ENCODE peak calls at places on chromosome 19, in four cellular contexts. F is Panc1, T is esophagus muscularis mucosa, Y is GM23338. H is an unnamed sample.

GRCh38 chr19:55346725-55347441 is 7.2 kb downstream of the KMT5C start:
- DNase-seq in F (no peak), T (no peak), Y (no peak), H (no peak)

GRCh38 chr19:30327331-30327730 is 44.9 kb upstream of the ZNF536 start:
- DNase-seq in F (no peak), T (no peak), Y (no peak), H (no peak)

GRCh38 chr19:2695288-2695866 is 7.1 kb downstream of the GNG7 start:
- DNase-seq in F (no peak), T (no peak), Y (no peak), H (no peak)

GRCh38 chr19:14090509-14091085 is at the start of gene SAMD1:
- DNase-seq in F (no peak), T (peak), Y (peak), H (peak)

GRCh38 chr19:12973236-12973635 is 3.9 kb downstream of the DAND5 start:
- DNase-seq in F (no peak), T (no peak), Y (no peak), H (no peak)

GRCh38 chr19:50567052-50567841 is 988 bp downstream of the LRRC4B start:
- DNase-seq in F (no peak), T (no peak), Y (peak), H (no peak)

GRCh38 chr19:35882074-35882832 is 13.9 kb downstream of the APLP1 start:
- DNase-seq in F (peak), T (no peak), Y (peak), H (no peak)

GRCh38 chr19:447816-448546 is 12.9 kb downstream of the SHC2 start:
- DNase-seq in F (no peak), T (no peak), Y (no peak), H (no peak)

GRCh38 chr19:55283548-55284393 is at the start of gene BRSK1:
- DNase-seq in F (no peak), T (no peak), Y (peak), H (no peak)

GRCh38 chr19:19662866-19663291 is 597 bp downstream of the ATP13A1 start:
- DNase-seq in F (no peak), T (no peak), Y (no peak), H (no peak)

GRCh38 chr19:33212773-33213172 is 12.9 kb downstream of the SLC7A10 start:
- DNase-seq in F (no peak), T (no peak), Y (no peak), H (no peak)

GRCh38 chr19:51098366-51099069 is 9.7 kb downstream of the CTU1 start:
- DNase-seq in F (no peak), T (no peak), Y (peak), H (no peak)

GRCh38 chr19:35509861-35510625 is 3.4 kb downstream of the DMKN start:
- DNase-seq in F (peak), T (no peak), Y (peak), H (peak)

GRCh38 chr19:11598746-11599145 is 1.5 kb downstream of the ZNF627 start:
- DNase-seq in F (no peak), T (no peak), Y (no peak), H (no peak)

GRCh38 chr19:22784051-22784450 is at the start of gene ZNF99:
- DNase-seq in F (no peak), T (no peak), Y (no peak), H (peak)

GRCh38 chr19:789473-790052 is 7.7 kb upstream of the PTBP1 start:
- DNase-seq in F (no peak), T (no peak), Y (peak), H (no peak)

GRCh38 chr19:40223135-40223822 is 3.2 kb downstream of the CCNP start:
- DNase-seq in F (no peak), T (no peak), Y (peak), H (no peak)

GRCh38 chr19:29292146-29292545 is 79.2 kb upstream of the UQCRFS1 start:
- DNase-seq in F (no peak), T (no peak), Y (peak), H (no peak)

GRCh38 chr19:54882758-54883157 is 8.7 kb downstream of the FCAR start:
- DNase-seq in F (no peak), T (no peak), Y (no peak), H (no peak)

GRCh38 chr19:2503521-2504109 is 27.7 kb downstream of the GADD45B start:
- DNase-seq in F (no peak), T (no peak), Y (no peak), H (peak)

GRCh38 chr19:18951721-18952281 is 10.8 kb upstream of the HOMER3 start:
- DNase-seq in F (no peak), T (no peak), Y (no peak), H (no peak)

GRCh38 chr19:33261511-33262192 is 36.0 kb upstream of the SLC7A10 start:
- DNase-seq in F (no peak), T (no peak), Y (no peak), H (no peak)

GRCh38 chr19:57537953-57538547 is 10.9 kb downstream of the ZNF549 start:
- DNase-seq in F (no peak), T (no peak), Y (no peak), H (no peak)

GRCh38 chr19:18049390-18049789 is 37.3 kb downstream of the IL12RB1 start:
- DNase-seq in F (no peak), T (no peak), Y (no peak), H (peak)

GRCh38 chr19:1069009-1069779 is 2.2 kb downstream of the ARHGAP45 start:
- DNase-seq in F (no peak), T (peak), Y (no peak), H (no peak)

GRCh38 chr19:14105680-14106079 is 11.9 kb downstream of the PRKACA start:
- DNase-seq in F (no peak), T (no peak), Y (no peak), H (no peak)

GRCh38 chr19:10078329-10078728 is 7.8 kb upstream of the SHFL start:
- DNase-seq in F (no peak), T (no peak), Y (no peak), H (no peak)

GRCh38 chr19:18415177-18415867 is 3.9 kb upstream of the SSBP4 start:
- DNase-seq in F (no peak), T (no peak), Y (no peak), H (no peak)

GRCh38 chr19:29533578-29534544 is 8.1 kb downstream of the VSTM2B start:
- DNase-seq in F (no peak), T (no peak), Y (no peak), H (no peak)

GRCh38 chr19:2724148-2724557 is 3.0 kb upstream of the DIRAS1 start:
- DNase-seq in F (no peak), T (no peak), Y (peak), H (no peak)

GRCh38 chr19:45821103-45821521 is 6.0 kb upstream of the RSPH6A start:
- DNase-seq in F (no peak), T (no peak), Y (no peak), H (no peak)

GRCh38 chr19:27972291-27973040 is 1240.5 kb downstream of the UQCRFS1 start:
- DNase-seq in F (no peak), T (no peak), Y (no peak), H (no peak)

GRCh38 chr19:2059422-2060201 is 8.6 kb upstream of the MKNK2 start:
- DNase-seq in F (peak), T (no peak), Y (no peak), H (peak)

GRCh38 chr19:459724-460511 is 915 bp downstream of the SHC2 start:
- DNase-seq in F (no peak), T (no peak), Y (peak), H (peak)

GRCh38 chr19:8638078-8638619 is 7.7 kb downstream of the NFILZ start:
- DNase-seq in F (peak), T (no peak), Y (no peak), H (no peak)
- TF ChIP-seq POLR2AphosphoS5 in F (no peak), T (no peak), Y (no peak), H (no peak)

DNA sequence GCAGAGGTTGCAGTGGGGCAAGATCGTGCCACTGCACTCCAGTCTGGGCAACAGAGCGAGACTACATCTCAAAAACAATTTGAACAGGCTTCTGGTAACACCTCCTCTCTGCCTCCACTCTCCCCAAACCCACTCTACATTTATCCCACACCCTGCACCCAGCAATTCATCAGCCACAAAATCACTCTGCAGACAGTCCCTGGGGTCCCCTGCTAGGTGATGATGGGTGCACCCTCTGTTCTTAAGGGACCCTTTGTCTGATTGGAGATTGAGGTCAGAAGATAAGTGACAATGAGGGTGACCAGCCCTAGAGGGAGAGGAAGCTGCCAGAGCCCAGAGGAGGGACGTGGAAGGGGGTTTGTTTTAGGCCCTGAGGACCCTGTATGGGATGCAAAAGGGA is 2.2 kb downstream of the BCL3 start:
- DNase-seq in F (no peak), T (no peak), Y (no peak), H (no peak)
- H3K4me3 ChIP-seq in F (peak), T (peak), Y (no peak), H (peak)

GRCh38 chr19:42271861-42272534 is 2.9 kb downstream of the CIC start:
- DNase-seq in F (no peak), T (no peak), Y (no peak), H (no peak)

GRCh38 chr19:42270346-42271044 is 1.4 kb downstream of the CIC start:
- DNase-seq in F (no peak), T (no peak), Y (no peak), H (peak)

GRCh38 chr19:42269518-42270345 is 680 bp downstream of the CIC start:
- DNase-seq in F (no peak), T (no peak), Y (no peak), H (no peak)

GRCh38 chr19:42272535-42272897 is 3.5 kb downstream of the CIC start:
- DNase-seq in F (no peak), T (no peak), Y (no peak), H (peak)

DNA sequence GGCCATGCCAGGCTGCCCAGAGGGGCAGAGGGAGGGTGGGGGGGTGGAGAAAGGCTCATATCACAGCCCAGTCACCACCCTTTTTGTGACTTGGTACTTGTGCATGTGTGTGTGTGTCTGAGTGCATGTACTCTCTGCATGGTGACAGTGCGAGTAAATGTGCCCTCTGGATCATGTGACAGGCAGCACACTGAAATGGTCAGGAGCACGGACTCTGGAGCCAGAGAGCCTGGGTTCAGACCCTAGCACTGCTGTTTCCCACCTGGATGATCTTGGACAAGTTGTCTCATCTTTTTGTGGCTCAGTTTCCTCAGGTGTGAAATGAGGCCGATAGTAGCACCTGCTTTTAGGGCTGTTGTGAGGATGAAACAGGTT is 2.0 kb downstream of the CIC start:
- DNase-seq in F (no peak), T (no peak), Y (no peak), H (no peak)
- TF ChIP-seq POLR2AphosphoS5 in F (no peak), T (no peak), Y (no peak), H (no peak)

GRCh38 chr19:47511128-47511517 is 3.7 kb downstream of the NAPA start:
- DNase-seq in F (no peak), T (no peak), Y (no peak), H (no peak)

GRCh38 chr19:47512183-47512947 is 2.5 kb downstream of the NAPA start:
- DNase-seq in F (no peak), T (no peak), Y (no peak), H (peak)

GRCh38 chr19:47511681-47512080 is 3.2 kb downstream of the NAPA start:
- DNase-seq in F (no peak), T (no peak), Y (no peak), H (no peak)

GRCh38 chr19:47514151-47514868 is 553 bp downstream of the NAPA start:
- DNase-seq in F (no peak), T (no peak), Y (no peak), H (no peak)

GRCh38 chr19:47512948-47513319 is 1.9 kb downstream of the NAPA start:
- DNase-seq in F (no peak), T (no peak), Y (no peak), H (no peak)
- H3K4me3 ChIP-seq in F (peak), T (peak), Y (peak), H (peak)

DNA sequence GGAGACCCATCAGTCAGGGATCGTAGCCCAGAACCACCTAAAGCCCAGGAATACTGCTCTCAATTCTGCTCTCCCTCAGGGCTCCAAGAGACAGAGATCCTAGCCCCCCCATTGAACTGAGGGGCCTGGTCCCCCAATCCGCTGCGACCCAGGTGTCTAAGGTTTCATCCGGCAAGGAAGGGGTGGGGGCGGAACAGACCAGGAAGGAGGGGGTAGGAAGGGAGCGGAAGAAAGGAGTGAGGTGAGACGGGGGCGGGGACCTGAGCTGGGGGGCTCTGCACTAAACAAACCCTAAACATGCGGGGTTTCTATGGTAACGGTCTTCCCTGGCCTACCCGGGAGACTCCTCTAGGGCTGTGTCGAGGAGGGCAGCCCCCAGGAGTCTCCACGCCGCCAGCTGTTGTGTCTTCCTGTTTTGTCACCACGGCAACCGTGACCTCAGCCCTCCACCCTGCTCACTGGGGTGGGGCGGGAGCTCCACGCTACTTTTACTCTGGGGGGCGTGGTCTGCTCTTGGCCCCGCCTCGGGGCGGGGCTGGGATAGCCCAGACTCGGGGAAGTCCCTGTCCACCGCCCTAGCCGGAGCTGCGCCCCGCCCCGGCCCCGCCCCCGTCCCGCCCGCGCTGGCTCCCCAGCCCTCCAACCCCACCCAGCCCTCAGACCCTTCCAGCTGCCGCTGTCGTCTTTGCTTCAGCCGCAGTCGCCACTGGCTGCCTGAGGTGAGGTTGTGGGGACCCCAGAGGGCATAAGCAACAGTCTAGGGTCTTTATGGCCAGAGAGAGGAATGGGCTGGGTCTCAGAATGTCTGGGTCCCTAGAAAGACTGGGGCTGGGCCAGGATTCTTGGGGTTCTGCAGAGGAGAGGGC is at the start of gene MYADM:
- DNase-seq in F (peak), T (peak), Y (peak), H (peak)
- TF ChIP-seq POLR2AphosphoS5 in F (peak), T (peak), Y (peak), H (peak)

GRCh38 chr19:16070366-16070990 is 5.8 kb upstream of the TPM4 start:
- DNase-seq in F (no peak), T (no peak), Y (no peak), H (peak)
- H3K4me3 ChIP-seq in F (peak), T (peak), Y (no peak), H (no peak)

GRCh38 chr19:4443966-4444764 is 13.4 kb downstream of the UBXN6 start:
- DNase-seq in F (no peak), T (no peak), Y (no peak), H (no peak)
- TF ChIP-seq POLR2AphosphoS5 in F (peak), T (no peak), Y (no peak), H (no peak)

GRCh38 chr19:6091771-6092291 is 18.5 kb downstream of the RFX2 start:
- DNase-seq in F (no peak), T (no peak), Y (no peak), H (no peak)
- H3K4me3 ChIP-seq in F (peak), T (peak), Y (peak), H (peak)

DNA sequence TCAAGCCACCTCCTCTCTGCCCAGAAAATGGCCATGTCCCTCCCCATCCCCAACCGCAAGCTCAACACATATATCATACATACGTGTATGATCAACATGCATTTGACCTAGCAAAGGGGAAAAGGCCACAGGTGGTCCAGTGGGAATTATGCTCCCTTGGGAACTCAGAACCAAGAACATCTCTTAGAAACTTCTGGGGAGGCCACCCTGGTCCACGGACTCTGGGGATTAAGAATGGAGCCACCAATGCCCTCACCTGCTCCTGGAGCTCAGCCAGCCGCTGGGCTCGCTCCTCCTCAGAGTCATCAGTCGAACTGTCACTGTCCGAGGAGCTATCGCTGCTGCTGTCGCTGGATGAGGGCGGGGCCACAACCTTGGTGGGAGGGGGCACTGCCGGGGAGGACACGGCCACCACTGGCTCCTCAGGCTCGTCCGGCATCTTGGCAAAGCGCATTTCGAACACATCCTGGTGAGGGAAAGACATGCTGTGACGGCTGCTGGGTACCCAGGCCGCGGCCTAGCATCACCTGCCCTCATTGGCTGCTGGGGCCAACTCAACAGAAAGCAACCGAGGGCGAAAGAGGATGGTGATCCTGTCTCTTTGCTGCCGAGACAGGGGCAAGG is 24.6 kb upstream of the EPHX3 start:
- DNase-seq in F (no peak), T (no peak), Y (no peak), H (no peak)
- TF ChIP-seq POLR2AphosphoS5 in F (no peak), T (no peak), Y (no peak), H (no peak)